ENCODE peak calls at places on chromosome 15, in eight cellular contexts. N is adrenal gland, J is neural progenitor cell, T is stomach, D is psoas muscle, Z is tibial artery, U is dorsolateral prefrontal cortex, I is HepG2. H is an unnamed sample.

GRCh38 chr15:57031605-57032004 is 113.2 kb downstream of the TCF12 start:
- DNase-seq in D (no peak), U (peak), I (no peak), N (peak), J (no peak), Z (no peak), T (no peak), H (no peak)

GRCh38 chr15:98800437-98801233 is 152.3 kb downstream of the IGF1R start:
- DNase-seq in U (peak), Z (no peak), D (peak), J (peak), N (peak), T (peak), I (peak), H (peak)

GRCh38 chr15:25508369-25509002 is 69.7 kb upstream of the UBE3A start:
- DNase-seq in N (no peak), U (peak), T (no peak), J (peak), I (peak), Z (no peak), D (no peak), H (no peak)

GRCh38 chr15:60620707-60621106 is 141.8 kb upstream of the ICE2 start:
- DNase-seq in T (no peak), J (no peak), U (no peak), I (no peak), D (peak), N (peak), Z (no peak), H (no peak)

GRCh38 chr15:73796266-73796939 is 43.3 kb upstream of the INSYN1 start:
- DNase-seq in D (no peak), Z (no peak), I (no peak), U (no peak), N (no peak), J (no peak), T (no peak), H (no peak)

GRCh38 chr15:79067434-79067833 is 23.1 kb downstream of the RASGRF1 start:
- DNase-seq in Z (no peak), I (peak), D (no peak), U (no peak), J (no peak), N (peak), T (no peak), H (no peak)

GRCh38 chr15:82129769-82130168 is 84.0 kb upstream of the MEX3B start:
- DNase-seq in D (no peak), U (no peak), J (no peak), I (no peak), T (no peak), N (no peak), Z (no peak), H (no peak)

GRCh38 chr15:87755226-87755625 is 501.3 kb downstream of the NTRK3 start:
- DNase-seq in T (no peak), Z (no peak), U (no peak), D (no peak), N (no peak), I (no peak), J (no peak), H (no peak)

GRCh38 chr15:25713736-25714537 is 149.2 kb downstream of the ATP10A start:
- DNase-seq in I (no peak), D (no peak), T (no peak), N (no peak), Z (peak), J (no peak), U (no peak), H (no peak)

GRCh38 chr15:40941528-40942336 is 11.5 kb upstream of the CHAC1 start:
- DNase-seq in Z (peak), N (peak), T (peak), J (peak), U (peak), D (peak), I (peak), H (peak)

GRCh38 chr15:70251246-70251990 is 153.7 kb upstream of the TLE3 start:
- DNase-seq in I (no peak), U (no peak), T (no peak), Z (peak), N (peak), D (peak), J (no peak), H (no peak)

GRCh38 chr15:30001592-30001991 is 81.2 kb upstream of the GOLGA8J start:
- DNase-seq in T (no peak), U (peak), N (no peak), J (peak), D (no peak), Z (no peak), I (no peak), H (no peak)

GRCh38 chr15:89369548-89369947 is 34.9 kb upstream of the POLG start:
- DNase-seq in I (no peak), J (no peak), T (no peak), Z (no peak), U (no peak), N (no peak), D (no peak), H (no peak)

GRCh38 chr15:90918034-90918788 is 14.1 kb downstream of the HDDC3 start:
- DNase-seq in Z (no peak), J (no peak), U (no peak), D (peak), N (no peak), T (no peak), I (no peak), H (no peak)

GRCh38 chr15:61660579-61660978 is 399.7 kb downstream of the VPS13C start:
- DNase-seq in U (no peak), I (no peak), J (no peak), N (no peak), T (no peak), D (no peak), Z (no peak), H (no peak)

GRCh38 chr15:75597667-75598341 is 18.7 kb upstream of the PTPN9 start:
- DNase-seq in I (no peak), J (peak), N (no peak), U (peak), T (peak), D (no peak), Z (no peak), H (no peak)

GRCh38 chr15:38029741-38030140 is 95.3 kb downstream of the TMCO5A start:
- DNase-seq in D (no peak), Z (no peak), J (no peak), I (no peak), U (no peak), N (no peak), T (no peak), H (no peak)

GRCh38 chr15:71790081-71790480 is 20.3 kb upstream of the NR2E3 start:
- DNase-seq in D (no peak), U (no peak), Z (peak), T (peak), I (no peak), N (no peak), J (no peak), H (peak)

DNA sequence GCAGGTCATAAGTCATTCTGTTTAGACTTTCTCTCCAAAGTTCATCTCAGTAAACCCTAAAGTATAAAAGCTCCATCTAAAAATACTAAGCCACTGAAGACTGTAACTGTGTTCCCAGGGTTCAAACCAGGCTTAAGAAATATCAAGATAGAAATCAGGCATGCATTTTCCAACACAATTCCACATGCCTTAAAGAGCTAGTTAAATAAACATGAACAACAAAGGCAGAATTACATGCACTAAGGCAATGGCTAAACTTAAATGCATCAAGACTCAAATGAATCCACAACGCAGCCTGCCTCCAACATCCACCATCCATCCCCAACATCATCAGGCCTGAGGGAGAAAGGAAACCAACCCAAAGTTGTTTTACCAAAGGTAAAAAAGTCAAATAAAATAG is 46.1 kb downstream of the DMXL2 start:
- DNase-seq in Z (no peak), U (no peak), D (no peak), I (no peak), N (no peak), J (no peak), T (no peak), H (no peak)
- H3K27ac ChIP-seq in Z (peak), U (no peak), D (no peak), I (no peak), N (peak), J (no peak), T (peak), H (no peak)

DNA sequence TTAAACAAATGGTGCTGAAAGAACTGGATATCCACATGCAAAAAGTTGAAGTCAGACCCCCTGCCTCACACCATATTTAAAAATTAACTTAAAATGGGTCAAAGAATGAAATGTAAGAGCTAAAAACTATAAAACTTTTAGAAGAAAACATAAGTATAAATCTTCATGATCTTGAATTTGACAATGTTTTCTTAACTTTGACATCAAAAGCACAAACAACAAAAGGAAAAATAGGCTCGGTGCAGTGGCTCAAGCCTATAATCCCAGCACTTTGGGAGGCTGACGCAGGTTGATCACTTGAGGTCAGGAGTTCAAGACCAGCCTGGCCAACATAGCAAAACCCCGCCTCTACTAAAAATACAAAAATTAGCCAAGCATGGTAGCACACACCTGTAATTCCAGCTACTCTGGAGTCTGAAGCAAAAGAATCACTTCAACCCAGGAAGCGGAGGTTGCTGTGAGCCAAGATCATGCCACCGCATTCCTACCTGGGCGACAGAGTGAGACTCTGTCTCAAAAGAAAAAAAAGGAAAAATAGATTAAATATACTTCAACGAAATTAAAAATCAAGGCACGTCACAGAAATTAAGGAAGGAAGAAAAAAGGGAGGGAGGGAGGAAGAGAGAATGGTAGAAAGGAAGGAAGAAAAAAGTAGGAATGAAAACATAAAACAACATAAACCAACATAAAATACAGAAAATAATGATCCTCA is 1.5 kb downstream of the RAB27A start:
- DNase-seq in N (no peak), D (no peak), Z (no peak), T (no peak), I (no peak), U (no peak), J (no peak), H (no peak)
- H3K4me3 ChIP-seq in N (no peak), D (peak), Z (peak), T (peak), I (no peak), U (no peak), J (peak), H (peak)

GRCh38 chr15:33026614-33027013 is 167.9 kb downstream of the FMN1 start:
- DNase-seq in Z (no peak), D (no peak), U (no peak), T (no peak), J (no peak), N (no peak), I (no peak), H (no peak)

GRCh38 chr15:33027636-33028035 is 166.9 kb downstream of the FMN1 start:
- DNase-seq in N (no peak), T (no peak), Z (no peak), D (no peak), J (no peak), U (no peak), I (no peak), H (no peak)

GRCh38 chr15:33030315-33030714 is 164.2 kb downstream of the FMN1 start:
- DNase-seq in U (no peak), J (no peak), D (no peak), I (no peak), N (no peak), Z (no peak), T (no peak), H (no peak)

GRCh38 chr15:33029247-33029646 is 165.3 kb downstream of the FMN1 start:
- DNase-seq in Z (no peak), T (no peak), I (no peak), J (no peak), D (no peak), U (no peak), N (no peak), H (no peak)

GRCh38 chr15:33028495-33028894 is 166.0 kb downstream of the FMN1 start:
- DNase-seq in I (no peak), U (no peak), Z (no peak), N (no peak), J (no peak), D (no peak), T (no peak), H (no peak)
- H3K27ac ChIP-seq in I (no peak), U (no peak), Z (no peak), N (no peak), J (no peak), D (no peak), T (no peak), H (no peak)

DNA sequence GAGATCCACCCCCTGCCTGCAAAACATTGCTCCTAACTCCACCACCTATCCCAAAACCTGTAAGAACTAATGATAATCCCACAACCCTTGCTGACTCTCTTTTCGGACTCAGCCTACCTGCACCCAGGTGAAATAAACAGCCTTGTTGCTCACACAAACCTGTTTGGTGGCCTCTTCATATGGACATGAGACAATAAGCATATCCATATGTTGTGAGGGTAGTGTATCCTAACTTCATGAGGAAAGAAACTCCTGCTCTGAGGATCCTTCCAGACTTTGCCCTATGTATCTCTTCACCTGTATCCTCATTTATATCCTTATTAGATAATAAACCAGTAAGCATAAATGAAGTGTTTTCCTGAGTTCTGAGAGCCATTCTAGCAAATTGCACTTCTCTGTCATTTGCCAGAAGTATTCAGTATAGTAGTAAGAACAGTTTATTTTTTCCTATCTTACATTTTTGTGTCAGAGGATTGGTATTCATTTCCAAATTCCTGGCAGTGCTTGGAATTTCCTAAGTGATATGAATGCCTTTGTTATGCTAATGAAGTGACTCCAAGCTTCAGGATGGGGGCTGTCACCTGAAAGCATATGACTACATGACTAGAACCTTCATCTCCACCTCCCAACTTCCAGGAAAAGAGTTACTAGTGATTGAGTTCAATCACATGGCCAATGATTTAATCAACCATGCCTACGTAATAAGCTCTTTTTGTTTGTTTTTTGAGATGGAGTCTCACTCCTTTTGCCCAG is 30.2 kb downstream of the TTBK2 start:
- DNase-seq in I (peak), D (no peak), Z (no peak), J (no peak), U (no peak), T (no peak), N (peak), H (no peak)
- H3K4me3 ChIP-seq in I (no peak), D (no peak), Z (no peak), J (no peak), U (no peak), T (no peak), N (no peak), H (no peak)

GRCh38 chr15:49430046-49430445 is 7.0 kb downstream of the FGF7 start:
- DNase-seq in T (no peak), N (no peak), I (no peak), D (no peak), Z (no peak), U (no peak), J (no peak), H (no peak)
- H3K27ac ChIP-seq in T (no peak), N (no peak), I (no peak), D (no peak), Z (no peak), U (no peak), J (no peak), H (no peak)

GRCh38 chr15:96337991-96338771 is 7.7 kb downstream of the NR2F2 start:
- DNase-seq in N (no peak), J (peak), U (no peak), T (no peak), I (no peak), D (no peak), Z (no peak), H (no peak)
- H3K4me3 ChIP-seq in N (peak), J (peak), U (peak), T (peak), I (peak), D (peak), Z (peak), H (peak)

DNA sequence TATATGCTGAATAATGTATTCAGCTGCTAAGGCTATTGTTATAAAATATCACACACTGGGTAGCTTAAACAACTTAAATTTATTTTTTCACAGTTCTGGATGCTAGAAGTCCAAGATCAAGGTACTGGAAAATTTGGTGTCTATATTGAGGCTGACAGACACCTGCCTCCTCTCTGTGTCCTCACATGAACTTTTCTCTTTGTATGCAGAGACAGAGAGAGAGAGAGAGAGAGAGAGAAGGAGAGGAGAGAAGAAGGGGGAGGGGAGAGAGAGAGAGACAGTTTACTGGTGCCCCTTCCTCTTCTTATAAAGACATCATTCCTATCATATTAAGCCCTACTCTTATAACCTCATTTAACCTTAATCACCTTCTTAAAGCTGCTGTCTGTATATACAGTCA is 320.1 kb upstream of the THBS1 start:
- DNase-seq in D (no peak), T (no peak), Z (no peak), I (no peak), U (no peak), N (no peak), J (no peak), H (no peak)
- H3K27ac ChIP-seq in D (no peak), T (no peak), Z (no peak), I (no peak), U (no peak), N (no peak), J (no peak), H (no peak)

H was measured in coronary artery.